ENCODE peak calls at places on chromosome 4, in five cellular contexts. One of them, this sample, is unnamed.

GRCh38 chr4:73275318-73275654 is 16.7 kb upstream of the ANKRD17 start:
- DNase-seq in HCT116: no peak
- DNase-seq in endothelial cell of umbilical vein: no peak
- DNase-seq in astrocyte: no peak
- DNase-seq in neural progenitor cell: no peak
- DNase-seq in this sample: no peak

GRCh38 chr4:104866809-104867208 is 279.9 kb upstream of the TET2 start:
- DNase-seq in astrocyte: no peak
- DNase-seq in neural progenitor cell: no peak
- DNase-seq in endothelial cell of umbilical vein: no peak
- DNase-seq in HCT116: no peak
- DNase-seq in this sample: no peak

GRCh38 chr4:186823989-186824388 is 100.3 kb upstream of the FAT1 start:
- DNase-seq in neural progenitor cell: no peak
- DNase-seq in endothelial cell of umbilical vein: no peak
- DNase-seq in astrocyte: peak; percentile 44
- DNase-seq in HCT116: no peak
- DNase-seq in this sample: peak; percentile 57

GRCh38 chr4:121597346-121597934 is 99.3 kb downstream of the ANXA5 start:
- DNase-seq in HCT116: peak; percentile 31
- DNase-seq in astrocyte: peak; percentile 67
- DNase-seq in neural progenitor cell: no peak
- DNase-seq in endothelial cell of umbilical vein: no peak
- DNase-seq in this sample: no peak

GRCh38 chr4:67198757-67199156 is 346.5 kb downstream of the CENPC start:
- DNase-seq in HCT116: no peak
- DNase-seq in neural progenitor cell: no peak
- DNase-seq in astrocyte: peak; percentile 47
- DNase-seq in endothelial cell of umbilical vein: peak; percentile 14
- DNase-seq in this sample: peak; percentile 65

GRCh38 chr4:16705341-16705740 is 193.1 kb downstream of the LDB2 start:
- DNase-seq in astrocyte: no peak
- DNase-seq in neural progenitor cell: no peak
- DNase-seq in endothelial cell of umbilical vein: no peak
- DNase-seq in HCT116: no peak
- DNase-seq in this sample: no peak

GRCh38 chr4:138734746-138735145 is 280.8 kb upstream of the NOCT start:
- DNase-seq in endothelial cell of umbilical vein: peak; percentile 90
- DNase-seq in HCT116: no peak
- DNase-seq in astrocyte: peak; percentile 66
- DNase-seq in neural progenitor cell: no peak
- DNase-seq in this sample: peak; percentile 85

GRCh38 chr4:97270051-97270450 is 873.2 kb downstream of the STPG2 start:
- DNase-seq in astrocyte: no peak
- DNase-seq in HCT116: no peak
- DNase-seq in neural progenitor cell: no peak
- DNase-seq in endothelial cell of umbilical vein: no peak
- DNase-seq in this sample: no peak

GRCh38 chr4:121096629-121097028 is 24.3 kb upstream of the NDNF start:
- DNase-seq in neural progenitor cell: peak; percentile 18
- DNase-seq in endothelial cell of umbilical vein: peak; percentile 37
- DNase-seq in HCT116: peak; percentile 24
- DNase-seq in astrocyte: peak; percentile 31
- DNase-seq in this sample: peak; percentile 88

GRCh38 chr4:94516067-94516466 is 64.3 kb downstream of the PDLIM5 start:
- DNase-seq in neural progenitor cell: no peak
- DNase-seq in HCT116: no peak
- DNase-seq in astrocyte: peak; percentile 92
- DNase-seq in endothelial cell of umbilical vein: no peak
- DNase-seq in this sample: peak; percentile 56

GRCh38 chr4:41418444-41418843 is 119.5 kb upstream of the LIMCH1 start:
- DNase-seq in neural progenitor cell: peak; percentile 18
- DNase-seq in HCT116: no peak
- DNase-seq in astrocyte: peak; percentile 92
- DNase-seq in endothelial cell of umbilical vein: no peak
- DNase-seq in this sample: peak; percentile 45

GRCh38 chr4:30094866-30095265 is 625.3 kb upstream of the PCDH7 start:
- DNase-seq in HCT116: no peak
- DNase-seq in endothelial cell of umbilical vein: peak; percentile 19
- DNase-seq in astrocyte: peak; percentile 3
- DNase-seq in neural progenitor cell: no peak
- DNase-seq in this sample: no peak

GRCh38 chr4:106201373-106201772 is 114.6 kb downstream of the TBCK start:
- DNase-seq in astrocyte: no peak
- DNase-seq in neural progenitor cell: peak; percentile 2
- DNase-seq in HCT116: no peak
- DNase-seq in endothelial cell of umbilical vein: peak; percentile 31
- DNase-seq in this sample: peak; percentile 70

GRCh38 chr4:95985051-95985450 is 145.2 kb downstream of the PDHA2 start:
- DNase-seq in endothelial cell of umbilical vein: no peak
- DNase-seq in astrocyte: no peak
- DNase-seq in neural progenitor cell: no peak
- DNase-seq in HCT116: no peak
- DNase-seq in this sample: no peak

GRCh38 chr4:145098675-145099037 is 545 bp downstream of the ABCE1 start:
- DNase-seq in endothelial cell of umbilical vein: peak; percentile 82
- DNase-seq in HCT116: peak; percentile 23
- DNase-seq in astrocyte: peak; percentile 64
- DNase-seq in neural progenitor cell: no peak
- DNase-seq in this sample: peak; percentile 80

GRCh38 chr4:154741877-154742851 is 1.6 kb upstream of the LRAT start:
- DNase-seq in HCT116: no peak
- DNase-seq in astrocyte: peak; percentile 6
- DNase-seq in endothelial cell of umbilical vein: no peak
- DNase-seq in neural progenitor cell: peak; percentile 89
- DNase-seq in this sample: peak; percentile 6

GRCh38 chr4:157713342-157713741 is 459.5 kb downstream of the GASK1B start:
- DNase-seq in HCT116: no peak
- DNase-seq in neural progenitor cell: no peak
- DNase-seq in astrocyte: no peak
- DNase-seq in endothelial cell of umbilical vein: no peak
- DNase-seq in this sample: no peak

GRCh38 chr4:40842725-40843401 is 93.1 kb downstream of the NSUN7 start:
- DNase-seq in HCT116: no peak
- DNase-seq in astrocyte: no peak
- DNase-seq in endothelial cell of umbilical vein: no peak
- DNase-seq in neural progenitor cell: peak; percentile 61
- DNase-seq in this sample: no peak

GRCh38 chr4:86223472-86223871 is 136.4 kb downstream of the MAPK10 start:
- DNase-seq in HCT116: peak; percentile 66
- DNase-seq in astrocyte: peak; percentile 19
- DNase-seq in endothelial cell of umbilical vein: peak; percentile 18
- DNase-seq in neural progenitor cell: peak; percentile 31
- DNase-seq in this sample: peak; percentile 48

GRCh38 chr4:109229028-109229427 is 73.4 kb downstream of the COL25A1 start:
- DNase-seq in HCT116: no peak
- DNase-seq in endothelial cell of umbilical vein: no peak
- DNase-seq in astrocyte: no peak
- DNase-seq in neural progenitor cell: no peak
- DNase-seq in this sample: no peak

GRCh38 chr4:110636677-110637407 is 14.0 kb upstream of the PITX2 start:
- DNase-seq in astrocyte: peak; percentile 26
- DNase-seq in neural progenitor cell: peak; percentile 85
- DNase-seq in endothelial cell of umbilical vein: no peak
- DNase-seq in HCT116: peak; percentile 57
- DNase-seq in this sample: peak; percentile 64

GRCh38 chr4:6002926-6003325 is 15.3 kb downstream of the C4orf50 start:
- DNase-seq in endothelial cell of umbilical vein: no peak
- DNase-seq in HCT116: no peak
- DNase-seq in astrocyte: no peak
- DNase-seq in neural progenitor cell: no peak
- DNase-seq in this sample: no peak

GRCh38 chr4:168503652-168504362 is 7.0 kb downstream of the PALLD start:
- DNase-seq in endothelial cell of umbilical vein: peak; percentile 43
- DNase-seq in neural progenitor cell: no peak
- DNase-seq in astrocyte: no peak
- DNase-seq in HCT116: no peak
- DNase-seq in this sample: no peak

GRCh38 chr4:2250003-2250763 is 8.3 kb upstream of the HAUS3 start:
- DNase-seq in endothelial cell of umbilical vein: no peak
- DNase-seq in astrocyte: no peak
- DNase-seq in HCT116: no peak
- DNase-seq in neural progenitor cell: no peak
- DNase-seq in this sample: no peak

GRCh38 chr4:56086073-56086521 is 137.4 kb downstream of the CEP135 start:
- DNase-seq in neural progenitor cell: peak; percentile 23
- DNase-seq in endothelial cell of umbilical vein: no peak
- DNase-seq in astrocyte: no peak
- DNase-seq in HCT116: no peak
- DNase-seq in this sample: no peak

GRCh38 chr4:145842224-145842887 is 96.3 kb downstream of the ZNF827 start:
- DNase-seq in HCT116: no peak
- DNase-seq in astrocyte: peak; percentile 29
- DNase-seq in endothelial cell of umbilical vein: peak; percentile 76
- DNase-seq in neural progenitor cell: no peak
- DNase-seq in this sample: no peak

GRCh38 chr4:168197926-168198325 is 105.6 kb downstream of the ANXA10 start:
- DNase-seq in astrocyte: peak; percentile 46
- DNase-seq in HCT116: no peak
- DNase-seq in neural progenitor cell: no peak
- DNase-seq in endothelial cell of umbilical vein: peak; percentile 14
- DNase-seq in this sample: no peak

GRCh38 chr4:145679520-145679919 is 426 bp upstream of the C4orf51 start:
- DNase-seq in neural progenitor cell: no peak
- DNase-seq in astrocyte: peak; percentile 94
- DNase-seq in endothelial cell of umbilical vein: peak; percentile 66
- DNase-seq in HCT116: peak; percentile 43
- DNase-seq in this sample: peak; percentile 84

GRCh38 chr4:73691759-73692158 is 48.6 kb upstream of the CXCL8 start:
- DNase-seq in neural progenitor cell: no peak
- DNase-seq in endothelial cell of umbilical vein: no peak
- DNase-seq in astrocyte: no peak
- DNase-seq in HCT116: no peak
- DNase-seq in this sample: no peak

GRCh38 chr4:127601029-127601428 is 31.7 kb upstream of the INTU start:
- DNase-seq in HCT116: no peak
- DNase-seq in endothelial cell of umbilical vein: no peak
- DNase-seq in neural progenitor cell: no peak
- DNase-seq in astrocyte: peak; percentile 2
- DNase-seq in this sample: peak; percentile 78

GRCh38 chr4:76831475-76832390 is 66.2 kb downstream of the SOWAHB start:
- DNase-seq in neural progenitor cell: no peak
- DNase-seq in HCT116: no peak
- DNase-seq in endothelial cell of umbilical vein: peak; percentile 60
- DNase-seq in astrocyte: no peak
- DNase-seq in this sample: no peak
- H3K9ac ChIP-seq in neural progenitor cell: no peak overlapping the region
- H3K9ac ChIP-seq in HCT116: peak overlapping the region; percentile 36
- H3K9ac ChIP-seq in endothelial cell of umbilical vein: peak overlapping the region; percentile 56
- H3K9ac ChIP-seq in astrocyte: peak overlapping the region; percentile 67
- H3K9ac ChIP-seq in this sample: peak overlapping the region; percentile 32

GRCh38 chr4:152007108-152007507 is 246.3 kb upstream of the GATB start:
- DNase-seq in endothelial cell of umbilical vein: no peak
- DNase-seq in HCT116: no peak
- DNase-seq in neural progenitor cell: no peak
- DNase-seq in astrocyte: no peak
- DNase-seq in this sample: no peak
- H3K27me3 ChIP-seq in endothelial cell of umbilical vein: peaks cover 8% of the 10 kb centered on the region
- H3K27me3 ChIP-seq in HCT116: peaks cover 23% of the 10 kb centered on the region
- H3K27me3 ChIP-seq in neural progenitor cell: no peaks in the 10 kb centered on the region
- H3K27me3 ChIP-seq in astrocyte: peaks cover 5% of the 10 kb centered on the region
- H3K27me3 ChIP-seq in this sample: peaks cover 18% of the 10 kb centered on the region

GRCh38 chr4:675980-676870 is 1.9 kb downstream of the MYL5 start:
- DNase-seq in neural progenitor cell: no peak
- DNase-seq in endothelial cell of umbilical vein: no peak
- DNase-seq in HCT116: no peak
- DNase-seq in astrocyte: no peak
- DNase-seq in this sample: no peak
- H3K4me3 ChIP-seq in neural progenitor cell: no peak overlapping the region
- H3K4me3 ChIP-seq in endothelial cell of umbilical vein: no peak overlapping the region
- H3K4me3 ChIP-seq in HCT116: peak overlapping the region; percentile 91
- H3K4me3 ChIP-seq in astrocyte: no peak overlapping the region
- H3K4me3 ChIP-seq in this sample: no peak overlapping the region

GRCh38 chr4:123411514-123411913 is 14.9 kb downstream of the SPRY1 start:
- DNase-seq in endothelial cell of umbilical vein: no peak
- DNase-seq in astrocyte: no peak
- DNase-seq in HCT116: no peak
- DNase-seq in neural progenitor cell: no peak
- DNase-seq in this sample: no peak
- H3K9ac ChIP-seq in endothelial cell of umbilical vein: no peak overlapping the region
- H3K9ac ChIP-seq in astrocyte: no peak overlapping the region
- H3K9ac ChIP-seq in HCT116: no peak overlapping the region
- H3K9ac ChIP-seq in neural progenitor cell: no peak overlapping the region
- H3K9ac ChIP-seq in this sample: peak overlapping the region; percentile 28

GRCh38 chr4:64146030-64146429 is 263.2 kb downstream of the TECRL start:
- DNase-seq in endothelial cell of umbilical vein: no peak
- DNase-seq in HCT116: no peak
- DNase-seq in neural progenitor cell: no peak
- DNase-seq in astrocyte: no peak
- DNase-seq in this sample: no peak
- H3K27me3 ChIP-seq in endothelial cell of umbilical vein: no peaks in the 10 kb centered on the region
- H3K27me3 ChIP-seq in HCT116: no peaks in the 10 kb centered on the region
- H3K27me3 ChIP-seq in neural progenitor cell: no peaks in the 10 kb centered on the region
- H3K27me3 ChIP-seq in astrocyte: no peaks in the 10 kb centered on the region
- H3K27me3 ChIP-seq in this sample: no peaks in the 10 kb centered on the region

GRCh38 chr4:71200944-71201533 is 137.8 kb upstream of the SLC4A4 start:
- DNase-seq in astrocyte: no peak
- DNase-seq in HCT116: no peak
- DNase-seq in endothelial cell of umbilical vein: no peak
- DNase-seq in neural progenitor cell: no peak
- DNase-seq in this sample: no peak
- H3K4me3 ChIP-seq in astrocyte: no peak overlapping the region
- H3K4me3 ChIP-seq in HCT116: no peak overlapping the region
- H3K4me3 ChIP-seq in endothelial cell of umbilical vein: no peak overlapping the region
- H3K4me3 ChIP-seq in neural progenitor cell: no peak overlapping the region
- H3K4me3 ChIP-seq in this sample: no peak overlapping the region